ENCODE peak calls at places on chromosome 1, in seven cellular contexts. K is breast epithelium, V is fibroblast of lung, S is transverse colon, G is prostate gland, R is cardiac muscle cell, O is testis. T is an unnamed sample. For H3K27me3, the result is how much of the 10 kb centered on the place peaks cover.

GRCh38 chr1:148388260-148389026 is 94.7 kb downstream of the PPIAL4G start:
- DNase-seq in K (peak), V (peak), S (peak), G (peak), R (peak), O (peak), T (peak)

GRCh38 chr1:54370287-54371003 is 35.7 kb downstream of the SSBP3 start:
- DNase-seq in K (no peak), V (no peak), S (no peak), G (no peak), R (no peak), O (no peak), T (no peak)

GRCh38 chr1:205243355-205244191 is 15.8 kb downstream of the TMCC2 start:
- DNase-seq in K (no peak), V (no peak), S (no peak), G (no peak), R (no peak), O (no peak), T (no peak)

GRCh38 chr1:45617618-45618017 is 6.2 kb downstream of the CCDC17 start:
- DNase-seq in K (no peak), V (peak), S (no peak), G (no peak), R (peak), O (no peak), T (no peak)

GRCh38 chr1:118077331-118078055 is 107.5 kb downstream of the SPAG17 start:
- DNase-seq in K (no peak), V (peak), S (no peak), G (no peak), R (peak), O (peak), T (no peak)

GRCh38 chr1:27595597-27595996 is 8.3 kb downstream of the AHDC1 start:
- DNase-seq in K (no peak), V (no peak), S (no peak), G (no peak), R (no peak), O (no peak), T (no peak)

GRCh38 chr1:166907051-166907450 is 31.0 kb upstream of the TADA1 start:
- DNase-seq in K (no peak), V (no peak), S (no peak), G (no peak), R (no peak), O (no peak), T (no peak)

GRCh38 chr1:228236744-228237143 is 28.9 kb downstream of the OBSCN start:
- DNase-seq in K (no peak), V (peak), S (peak), G (no peak), R (peak), O (peak), T (no peak)

GRCh38 chr1:232622378-232622777 is 7.6 kb downstream of the SIPA1L2 start:
- DNase-seq in K (no peak), V (no peak), S (peak), G (no peak), R (no peak), O (no peak), T (no peak)

GRCh38 chr1:180247061-180247460 is 17.0 kb downstream of the LHX4 start:
- DNase-seq in K (no peak), V (no peak), S (no peak), G (no peak), R (peak), O (no peak), T (no peak)

GRCh38 chr1:203424861-203425667 is 50.5 kb upstream of the PRELP start:
- DNase-seq in K (no peak), V (no peak), S (no peak), G (no peak), R (no peak), O (no peak), T (no peak)

GRCh38 chr1:215457213-215457612 is 109.9 kb upstream of the KCTD3 start:
- DNase-seq in K (no peak), V (no peak), S (no peak), G (no peak), R (no peak), O (no peak), T (no peak)

GRCh38 chr1:194755241-194755953 is 1569.0 kb upstream of the B3GALT2 start:
- DNase-seq in K (no peak), V (peak), S (no peak), G (no peak), R (no peak), O (no peak), T (no peak)

GRCh38 chr1:76293831-76294230 is 219.3 kb downstream of the ST6GALNAC3 start:
- DNase-seq in K (no peak), V (no peak), S (no peak), G (no peak), R (no peak), O (no peak), T (no peak)

GRCh38 chr1:184804220-184804619 is 49.6 kb upstream of the EDEM3 start:
- DNase-seq in K (no peak), V (no peak), S (no peak), G (no peak), R (no peak), O (no peak), T (no peak)

GRCh38 chr1:83593073-83593472 is 405.9 kb downstream of the TTLL7 start:
- DNase-seq in K (no peak), V (no peak), S (no peak), G (no peak), R (no peak), O (no peak), T (no peak)

GRCh38 chr1:8938232-8939117 is 7.2 kb upstream of the CA6 start:
- DNase-seq in K (no peak), V (peak), S (no peak), G (no peak), R (no peak), O (no peak), T (no peak)

GRCh38 chr1:171844381-171844780 is 3.1 kb downstream of the DNM3 start:
- DNase-seq in K (no peak), V (peak), S (no peak), G (no peak), R (no peak), O (no peak), T (no peak)

DNA sequence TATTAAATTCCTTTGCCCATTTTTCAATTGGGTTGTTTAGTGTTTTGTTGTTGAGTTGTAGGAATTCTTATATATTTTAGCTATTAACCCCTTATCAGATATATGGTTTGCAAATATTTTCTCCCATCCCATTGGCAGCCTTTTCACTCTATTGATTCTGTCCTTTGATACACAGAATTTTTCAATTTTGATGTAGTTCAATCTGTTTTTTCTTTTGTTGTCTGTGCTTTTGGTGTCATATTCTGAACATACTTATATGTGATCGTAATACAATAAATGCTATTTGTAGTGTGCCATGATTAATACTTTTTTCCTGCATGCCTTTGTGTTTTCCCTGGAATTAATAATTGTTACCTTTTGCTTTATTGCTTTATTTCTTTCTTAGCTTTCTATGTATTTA is 7.8 kb upstream of the LRP8 start:
- DNase-seq in K (no peak), V (no peak), S (no peak), G (no peak), R (no peak), O (no peak), T (no peak)
- TF ChIP-seq CTCF in K (no peak), V (no peak), S (no peak), G (no peak), R (no peak), O (no peak), T (no peak)

DNA sequence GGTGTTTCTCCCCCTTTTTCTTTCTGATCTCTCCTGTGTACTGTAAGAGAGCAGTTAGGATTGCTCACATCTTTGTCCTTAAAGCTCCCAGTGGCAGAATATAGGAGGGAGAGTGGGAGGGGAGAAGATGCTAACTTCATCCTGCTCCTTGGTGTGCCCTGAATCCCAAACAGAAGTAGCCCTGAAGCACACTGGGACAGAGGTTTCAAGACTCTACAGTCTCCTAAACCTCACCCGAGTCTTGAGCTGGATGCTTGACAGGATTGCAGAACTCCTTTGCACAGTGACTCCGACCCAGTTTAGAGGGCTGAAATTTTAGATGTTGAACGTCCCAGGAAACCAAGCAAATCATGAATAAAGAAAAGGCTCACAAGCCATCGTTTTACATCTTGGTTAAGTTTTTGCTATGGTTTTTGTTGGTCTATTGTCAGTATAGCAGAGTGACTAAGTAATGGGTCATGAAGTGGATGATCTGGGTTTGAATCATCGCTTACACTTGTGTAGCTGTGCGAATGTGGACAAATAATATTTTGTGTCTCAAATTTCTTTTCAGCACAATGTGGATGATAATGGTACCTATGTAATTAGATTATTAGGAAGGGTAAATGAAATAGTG is 37.5 kb downstream of the XCL2 start:
- DNase-seq in K (no peak), V (peak), S (no peak), G (no peak), R (peak), O (no peak), T (no peak)
- H3K27ac ChIP-seq in K (no peak), V (peak), S (no peak), G (no peak), R (no peak), O (no peak), T (no peak)

DNA sequence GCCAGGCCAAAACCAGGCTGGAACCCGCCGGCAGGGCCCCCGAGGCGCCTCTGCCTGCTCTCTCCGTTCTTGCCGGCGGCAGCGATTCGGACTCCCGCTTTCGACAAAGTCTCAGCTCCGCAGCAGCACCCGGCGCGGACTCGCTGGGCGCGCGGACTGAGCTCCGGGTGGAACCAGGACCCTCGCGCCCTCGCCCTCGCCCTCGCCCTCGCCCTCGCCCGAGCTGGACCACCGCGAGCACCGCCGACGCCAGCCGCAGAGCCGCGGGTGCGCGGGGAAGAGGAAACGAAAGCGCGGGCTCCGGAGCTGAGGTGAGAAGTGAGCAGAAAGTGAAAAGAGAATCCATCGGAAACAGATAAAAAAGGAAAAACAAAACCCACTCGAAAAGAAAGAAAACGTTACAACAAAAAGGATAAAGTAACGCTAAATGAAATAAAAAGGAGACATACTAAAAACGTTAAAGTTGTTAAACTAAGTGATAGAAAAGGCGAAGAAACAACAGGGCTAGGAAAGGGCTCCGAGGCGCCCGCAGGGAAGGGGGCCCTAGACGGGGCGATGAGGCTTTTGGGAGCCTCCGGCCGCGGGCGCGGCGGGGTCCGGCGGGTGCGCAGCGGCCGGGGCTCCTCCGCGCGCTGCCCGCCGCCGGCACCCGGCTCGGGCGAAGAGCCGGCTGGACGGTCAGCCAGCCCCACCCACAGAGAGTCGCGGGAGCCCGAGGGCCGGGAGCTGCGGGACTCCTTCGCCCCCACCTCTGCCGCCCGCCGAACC is 64.8 kb downstream of the MEF2D start:
- DNase-seq in K (no peak), V (peak), S (no peak), G (no peak), R (peak), O (no peak), T (no peak)
- H3K27me3 ChIP-seq in K (under half), V (half or more), S (half or more), G (under half), R (half or more), O (under half), T (half or more)

GRCh38 chr1:197775282-197776262 is at the start of gene DENND1B:
- DNase-seq in K (peak), V (peak), S (peak), G (peak), R (peak), O (peak), T (peak)
- TF ChIP-seq CTCF in K (peak), V (no peak), S (peak), G (no peak), R (no peak), O (no peak), T (peak)

DNA sequence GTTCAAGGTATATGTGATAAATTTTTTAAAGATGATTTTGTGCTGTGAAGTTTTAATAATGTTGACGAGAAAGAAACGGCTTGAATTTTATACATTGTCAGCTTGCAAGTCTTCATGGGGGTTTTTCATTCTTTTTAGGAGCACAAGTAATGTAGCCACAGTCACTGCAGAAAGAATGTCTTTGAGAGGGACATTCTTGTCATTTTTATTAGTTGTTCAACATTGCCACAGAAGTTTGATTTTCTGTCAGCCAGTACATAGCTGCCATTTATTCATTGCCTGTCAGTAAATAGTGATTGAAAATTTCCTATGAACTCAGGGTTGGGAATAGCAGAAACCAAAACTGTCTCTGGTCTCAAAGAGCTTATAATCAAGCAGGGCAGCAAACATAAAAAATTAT is 156.2 kb downstream of the DHRS3 start:
- DNase-seq in K (no peak), V (no peak), S (no peak), G (no peak), R (no peak), O (no peak), T (no peak)
- H3K27ac ChIP-seq in K (peak), V (no peak), S (peak), G (peak), R (no peak), O (peak), T (no peak)

GRCh38 chr1:100539836-100540536 is 2.0 kb downstream of the GPR88 start:
- DNase-seq in K (no peak), V (peak), S (no peak), G (no peak), R (peak), O (peak), T (no peak)
- H3K27me3 ChIP-seq in K (under half), V (under half), S (half or more), G (under half), R (half or more), O (under half), T (under half)

T was measured in CD4-positive, alpha-beta T cell.